ENCODE peak calls at places on chromosomes 1 and 21, in nine cellular contexts. Q, I, N, S, K, M, D, X and J are unnamed samples.

GRCh38 chr1:9278585-9279153 is 14.0 kb upstream of the SPSB1 start:
- DNase-seq in Q (no peak), I (no peak), N (no peak), S (no peak), K (no peak), M (no peak), D (no peak), X (no peak), J (no peak)

GRCh38 chr1:201399352-201400126 is 415 bp upstream of the LAD1 start:
- DNase-seq in Q (no peak), I (no peak), N (no peak), S (no peak), K (peak; percentile 80), M (no peak), D (peak; percentile 92), X (no peak), J (no peak)

GRCh38 chr1:119209943-119210342 is 69.5 kb upstream of the WARS2 start:
- DNase-seq in Q (no peak), I (peak; percentile 4), N (no peak), S (no peak), K (no peak), M (no peak), D (no peak), X (no peak), J (no peak)

GRCh38 chr1:226980565-226981385 is 40.7 kb downstream of the COQ8A start:
- DNase-seq in Q (no peak), I (no peak), N (no peak), S (no peak), K (no peak), M (peak; percentile 87), D (peak; percentile 87), X (no peak), J (no peak)

GRCh38 chr1:86913399-86913895 is 479 bp downstream of the SELENOF start:
- DNase-seq in Q (peak; percentile 80), I (no peak), N (no peak), S (no peak), K (peak; percentile 58), M (no peak), D (no peak), X (no peak), J (no peak)

GRCh38 chr1:48645883-48646282 is 130.8 kb downstream of the BEND5 start:
- DNase-seq in Q (no peak), I (no peak), N (no peak), S (no peak), K (no peak), M (no peak), D (no peak), X (peak; percentile 6), J (no peak)

GRCh38 chr1:151282883-151283725 is 1.0 kb downstream of the ZNF687 start:
- DNase-seq in Q (peak; percentile 35), I (no peak), N (no peak), S (no peak), K (peak; percentile 48), M (peak; percentile 47), D (no peak), X (peak; percentile 49), J (peak; percentile 44)

GRCh38 chr1:76864383-76864782 is 2.9 kb upstream of the ST6GALNAC5 start:
- DNase-seq in Q (no peak), I (no peak), N (no peak), S (no peak), K (no peak), M (no peak), D (no peak), X (no peak), J (no peak)

GRCh38 chr21:34817821-34818662 is 149.2 kb downstream of the CLIC6 start:
- DNase-seq in Q (no peak), I (no peak), N (no peak), S (no peak), K (no peak), M (no peak), D (no peak), X (no peak), J (no peak)

GRCh38 chr1:158117854-158118691 is 62.6 kb upstream of the CD1D start:
- DNase-seq in Q (peak; percentile 60), I (peak; percentile 17), N (no peak), S (peak; percentile 21), K (peak; percentile 26), M (peak; percentile 55), D (peak; percentile 45), X (peak; percentile 19), J (peak; percentile 43)

GRCh38 chr1:59016390-59016789 is 232.5 kb upstream of the JUN start:
- DNase-seq in Q (no peak), I (no peak), N (no peak), S (no peak), K (no peak), M (no peak), D (no peak), X (no peak), J (no peak)